ENCODE peak calls at places on chromosomes 2 and 18, in four cellular contexts. P is sigmoid colon, Z is foreskin fibroblast, S is neural crest cell. U is an unnamed sample.

GRCh38 chr2:126212735-126213134 is 443.2 kb upstream of the GYPC start:
- DNase-seq in S (no peak), Z (no peak), P (no peak), U (no peak)

GRCh38 chr18:38256366-38256765 is 690.8 kb upstream of the CELF4 start:
- DNase-seq in Z (no peak), S (no peak), P (no peak), U (no peak)

GRCh38 chr2:240638517-240639160 is 13.4 kb downstream of the GPR35 start:
- DNase-seq in Z (peak; percentile 37), S (no peak), P (peak; percentile 75), U (no peak)

GRCh38 chr2:32865399-32866068 is 81.2 kb upstream of the LTBP1 start:
- DNase-seq in S (no peak), Z (peak; percentile 97), P (no peak), U (peak; percentile 96)

GRCh38 chr2:229153946-229154345 is 117.1 kb downstream of the PID1 start:
- DNase-seq in Z (no peak), P (no peak), S (no peak), U (peak; percentile 5)

GRCh38 chr2:42953216-42953615 is 160.8 kb upstream of the HAAO start:
- DNase-seq in Z (no peak), P (no peak), S (no peak), U (no peak)

GRCh38 chr2:99256677-99257076 is 1.2 kb upstream of the LYG2 start:
- DNase-seq in P (no peak), S (no peak), Z (peak; percentile 5), U (no peak)

GRCh38 chr2:10185046-10185445 is 62.5 kb downstream of the RRM2 start:
- DNase-seq in Z (peak; percentile 26), S (no peak), P (no peak), U (no peak)

GRCh38 chr18:74268933-74269620 is 22.7 kb downstream of the CYB5A start:
- DNase-seq in S (no peak), P (no peak), Z (no peak), U (no peak)

GRCh38 chr2:137190411-137191190 is 425.3 kb downstream of the THSD7B start:
- DNase-seq in P (no peak), S (no peak), Z (peak; percentile 50), U (peak; percentile 59)

GRCh38 chr2:36404312-36404711 is 48.7 kb downstream of the CRIM1 start:
- DNase-seq in P (no peak), S (no peak), Z (no peak), U (peak; percentile 69)

GRCh38 chr2:43075054-43075593 is 151.3 kb downstream of the ZFP36L2 start:
- DNase-seq in P (peak; percentile 95), S (no peak), Z (peak; percentile 96), U (peak; percentile 98)

GRCh38 chr2:75605770-75606535 is 40.6 kb upstream of the MRPL19 start:
- DNase-seq in Z (peak; percentile 98), P (no peak), S (no peak), U (peak; percentile 99)

GRCh38 chr2:240461471-240462072 is 26.1 kb downstream of the GPC1 start:
- DNase-seq in S (no peak), P (peak; percentile 48), Z (no peak), U (no peak)

GRCh38 chr2:137123241-137123640 is 357.9 kb downstream of the THSD7B start:
- DNase-seq in Z (peak; percentile 33), S (no peak), P (no peak), U (peak; percentile 70)

GRCh38 chr18:78754311-78755043 is 225.1 kb upstream of the SALL3 start:
- DNase-seq in S (no peak), P (peak; percentile 48), Z (no peak), U (no peak)

GRCh38 chr2:30232801-30233130 is 1.4 kb downstream of the LBH start:
- DNase-seq in P (no peak), Z (no peak), S (no peak), U (no peak)

GRCh38 chr2:50769416-50769815 is 262.5 kb downstream of the NRXN1 start:
- DNase-seq in S (no peak), Z (no peak), P (no peak), U (no peak)

GRCh38 chr2:167289651-167290410 is 401.6 kb downstream of the XIRP2 start:
- DNase-seq in Z (peak; percentile 9), S (no peak), P (no peak), U (no peak)

GRCh38 chr2:84302513-84303412 is 156.3 kb downstream of the SUCLG1 start:
- DNase-seq in S (peak; percentile 57), Z (peak; percentile 58), P (no peak), U (peak; percentile 22)

GRCh38 chr2:159126653-159127052 is 158.2 kb downstream of the TANC1 start:
- DNase-seq in S (no peak), P (no peak), Z (peak; percentile 69), U (peak; percentile 67)

GRCh38 chr2:83827618-83828017 is 631.5 kb downstream of the SUCLG1 start:
- DNase-seq in P (no peak), Z (no peak), S (no peak), U (no peak)

DNA sequence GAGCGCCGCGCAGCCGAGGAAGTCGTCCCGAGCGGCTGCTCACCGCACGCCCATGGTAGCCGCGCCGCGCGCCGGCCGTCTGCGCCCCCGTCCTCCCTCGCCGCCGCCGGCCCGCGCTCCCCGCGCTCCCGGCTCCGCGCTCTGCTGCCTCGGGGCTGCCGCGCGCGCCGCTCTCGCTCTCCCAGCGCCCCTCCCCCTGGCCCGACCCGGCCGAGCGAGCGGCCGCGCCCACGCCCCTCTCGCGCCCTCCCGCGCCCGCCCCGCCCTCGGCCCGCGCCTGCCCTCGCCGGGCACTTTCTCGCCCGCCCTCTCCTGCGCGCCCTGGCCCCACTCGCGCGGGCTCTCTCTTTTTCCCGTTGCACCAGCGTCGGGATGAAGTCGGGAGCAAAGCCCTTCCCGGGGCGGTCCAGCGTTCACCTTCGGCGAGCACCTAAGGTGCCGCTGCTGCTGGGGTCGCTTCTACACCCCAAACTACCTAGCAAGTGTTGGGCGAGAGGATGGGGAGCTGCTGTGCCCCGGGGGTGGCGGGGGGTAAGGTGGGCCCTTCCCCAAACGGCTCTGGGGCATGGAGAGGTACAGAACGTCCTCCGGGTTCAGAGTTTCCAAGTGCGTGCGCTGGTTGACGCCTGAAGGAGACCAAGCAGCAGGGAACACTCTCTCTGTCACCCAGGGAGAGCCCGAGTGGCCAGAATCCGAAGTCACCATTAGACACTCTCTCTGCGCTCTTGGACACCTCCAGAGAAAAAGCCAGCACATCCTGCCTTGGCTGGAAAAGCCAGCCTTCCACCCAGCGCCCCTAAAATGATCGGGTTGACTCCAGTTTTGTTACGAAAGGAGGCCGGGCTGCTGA is at the start of gene COLEC12:
- DNase-seq in Z (peak; percentile 60), S (peak; percentile 30), P (peak; percentile 66), U (no peak)
- TF ChIP-seq CTCF in Z (no peak), S (no peak), P (no peak), U (no peak)

DNA sequence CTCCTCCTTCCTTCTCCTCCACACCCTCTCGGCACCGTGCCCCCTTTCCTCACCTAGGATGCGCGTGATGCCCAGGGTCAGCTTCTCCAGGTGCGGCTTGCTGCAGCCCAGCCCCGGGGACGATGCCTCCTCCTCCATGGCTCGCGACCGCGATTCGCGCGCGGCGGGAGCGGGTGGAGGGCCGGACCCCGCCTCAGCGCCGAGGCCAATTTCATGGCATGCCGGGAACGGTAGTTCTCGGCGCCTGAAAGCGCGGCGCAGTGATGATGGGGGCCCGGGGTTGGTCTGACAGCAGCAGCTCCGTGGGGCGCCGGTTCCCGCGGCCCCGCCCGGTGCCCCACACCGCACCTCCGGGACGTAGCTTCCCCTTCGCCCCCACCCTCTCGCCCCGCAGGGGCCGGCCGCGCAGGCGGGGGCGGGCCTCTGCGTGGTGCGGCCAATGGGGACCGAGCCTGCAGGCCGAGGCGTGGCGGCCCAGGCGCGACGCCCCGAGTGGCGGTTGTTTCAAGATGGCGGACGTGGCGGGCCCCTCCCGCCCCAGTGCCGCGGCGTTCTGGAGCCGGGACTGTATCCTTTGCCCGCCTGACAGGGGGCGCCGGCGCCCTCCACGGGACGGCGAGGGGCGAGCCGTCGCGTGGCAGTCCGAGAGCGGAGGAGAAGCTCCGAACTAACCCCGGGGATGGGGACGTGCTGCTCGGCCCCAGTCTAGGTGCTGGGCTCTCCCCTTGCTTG is at the start of the genes KIAA1328 and TPGS2:
- DNase-seq in S (peak; percentile 72), Z (peak; percentile 96), P (peak; percentile 90), U (peak; percentile 82)
- TF ChIP-seq CTCF in S (peak; percentile 66), Z (peak; percentile 46), P (no peak), U (peak; percentile 75)

DNA sequence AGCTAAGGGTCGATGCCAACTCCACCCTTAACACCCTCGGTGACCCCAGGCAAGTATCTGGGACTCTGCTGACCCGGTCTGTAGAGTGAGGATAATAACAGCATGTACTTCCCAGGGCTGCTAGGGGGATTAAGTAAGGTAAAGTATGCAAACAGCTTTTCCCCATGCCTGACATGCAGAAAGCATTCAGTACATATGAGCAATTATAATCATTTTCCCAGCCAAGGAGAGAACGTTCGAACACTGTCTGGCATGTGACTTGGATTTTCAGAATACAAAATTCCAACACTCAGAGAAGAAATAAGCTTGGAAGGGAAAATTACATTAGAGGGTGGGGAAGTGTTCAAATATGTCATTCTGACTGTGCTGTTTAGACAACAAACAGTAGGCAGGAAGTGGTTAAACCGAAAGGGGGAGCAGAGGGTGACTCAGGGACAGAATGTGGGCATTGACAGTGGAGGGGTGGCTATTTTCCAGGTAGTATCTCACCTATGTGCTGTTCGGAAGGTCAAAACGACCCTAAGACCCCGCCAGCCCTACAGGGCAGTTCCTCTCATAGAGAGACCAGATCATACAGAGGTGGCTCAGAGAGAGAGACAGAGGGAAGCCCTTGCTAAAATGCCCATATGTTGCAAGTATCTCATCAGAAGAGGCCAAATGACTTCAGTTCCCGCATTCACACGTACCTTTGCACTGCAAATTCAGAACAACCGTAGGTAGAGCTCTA is 14.9 kb downstream of the ASPRV1 start:
- DNase-seq in P (no peak), Z (peak; percentile 71), S (no peak), U (peak; percentile 65)
- TF ChIP-seq CTCF in P (no peak), Z (no peak), S (no peak), U (peak; percentile 16)

GRCh38 chr18:25669741-25670140 is 317.8 kb upstream of the ZNF521 start:
- DNase-seq in P (no peak), S (no peak), Z (peak; percentile 34), U (peak; percentile 31)
- TF ChIP-seq CTCF in P (no peak), S (no peak), Z (peak; percentile 20), U (peak; percentile 61)

DNA sequence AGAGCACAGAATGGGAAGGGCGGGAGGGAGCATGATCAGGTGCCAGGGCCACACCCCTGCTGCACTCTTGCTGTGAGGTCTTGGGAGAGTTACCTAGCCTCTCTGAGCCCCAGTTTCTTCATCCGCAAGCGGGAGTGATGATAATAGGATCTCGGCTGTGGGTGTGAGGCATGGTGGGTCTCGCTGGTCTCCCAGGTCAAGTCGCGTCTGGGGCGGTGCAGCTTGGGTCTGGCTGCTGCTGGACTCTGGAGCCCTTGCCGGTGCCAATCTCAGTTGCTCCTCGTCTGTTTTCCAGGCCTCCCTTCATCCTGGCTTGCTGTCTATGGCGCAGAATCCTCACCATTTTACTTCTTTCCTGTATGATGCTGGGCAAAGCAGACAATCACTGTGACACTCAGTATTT is 130.3 kb upstream of the RAB12 start:
- DNase-seq in S (no peak), Z (no peak), P (no peak), U (no peak)
- TF ChIP-seq CTCF in S (peak; percentile 7), Z (no peak), P (no peak), U (peak; percentile 60)

GRCh38 chr2:105886680-105887079 is 142.0 kb downstream of the NCK2 start:
- DNase-seq in Z (no peak), S (no peak), P (no peak), U (no peak)

GRCh38 chr2:105885456-105885855 is 140.7 kb downstream of the NCK2 start:
- DNase-seq in S (no peak), P (no peak), Z (no peak), U (no peak)

GRCh38 chr2:105882920-105883319 is 138.2 kb downstream of the NCK2 start:
- DNase-seq in P (no peak), Z (no peak), S (no peak), U (no peak)

GRCh38 chr2:105886029-105886454 is 141.3 kb downstream of the NCK2 start:
- DNase-seq in P (no peak), Z (peak; percentile 59), S (no peak), U (peak; percentile 54)

GRCh38 chr2:105883911-105884694 is 139.4 kb downstream of the NCK2 start:
- DNase-seq in Z (no peak), S (no peak), P (no peak), U (no peak)
- TF ChIP-seq CTCF in Z (no peak), S (no peak), P (no peak), U (no peak)

U was measured in HFFc6.